ENCODE peak calls at places on chromosomes 3 and 15, in five cellular contexts. W is NB4; C is hippocampal formation; M is CD8-positive, alpha-beta T cell; O is activated CD8-positive, alpha-beta memory T cell treated with anti-CD3 and anti-CD28 coated beads for 24 hours. I is an unnamed sample.

GRCh38 chr3:140420621-140421357 is 257.1 kb upstream of the TRIM42 start:
- DNase-seq in M (no peak), C (no peak), W (no peak), O (no peak), I (no peak)

GRCh38 chr3:170585937-170586310 is at the start of gene SLC7A14:
- DNase-seq in C (no peak), M (no peak), O (no peak), W (no peak), I (no peak)

GRCh38 chr3:89867286-89867685 is 759.9 kb downstream of the EPHA3 start:
- DNase-seq in M (no peak), O (no peak), W (no peak), C (no peak), I (no peak)

GRCh38 chr3:129690406-129690805 is 83.9 kb upstream of the PLXND1 start:
- DNase-seq in W (peak; percentile 78), O (no peak), C (peak; percentile 90), M (no peak), I (peak; percentile 30)

GRCh38 chr3:160226026-160226739 is 961 bp downstream of the C3orf80 start:
- DNase-seq in C (no peak), M (no peak), W (peak; percentile 6), O (peak; percentile 59), I (no peak)

GRCh38 chr3:119743921-119744320 is 38.0 kb upstream of the NR1I2 start:
- DNase-seq in O (no peak), C (no peak), M (no peak), W (no peak), I (no peak)

GRCh38 chr3:58746758-58747157 is 80.2 kb upstream of the FAM3D start:
- DNase-seq in M (no peak), O (no peak), C (no peak), W (no peak), I (no peak)

GRCh38 chr3:185089343-185089742 is 63.5 kb downstream of the C3orf70 start:
- DNase-seq in C (no peak), M (no peak), O (no peak), W (no peak), I (no peak)

GRCh38 chr15:96327155-96327741 is 3.3 kb upstream of the NR2F2 start:
- DNase-seq in C (peak; percentile 46), M (no peak), W (peak; percentile 92), O (no peak), I (no peak)

GRCh38 chr3:176978441-176978840 is 218.8 kb downstream of the TBL1XR1 start:
- DNase-seq in M (no peak), O (no peak), C (no peak), W (no peak), I (no peak)

GRCh38 chr15:20341901-20342605 is 199.5 kb downstream of the GOLGA6L6 start:
- DNase-seq in C (no peak), M (peak; percentile 57), O (peak; percentile 70), W (no peak), I (no peak)

GRCh38 chr3:98561727-98562521 is 30.1 kb downstream of the GPR15 start:
- DNase-seq in O (peak; percentile 71), C (no peak), M (no peak), W (peak; percentile 12), I (no peak)

GRCh38 chr3:39052613-39053012 is 797 bp downstream of the WDR48 start:
- DNase-seq in W (no peak), C (no peak), O (no peak), M (no peak), I (no peak)

GRCh38 chr3:112718967-112719366 is 78.0 kb upstream of the CCDC80 start:
- DNase-seq in W (no peak), C (no peak), O (no peak), M (no peak), I (no peak)

GRCh38 chr3:44576661-44577060 is 8.1 kb upstream of the ZNF660 start:
- DNase-seq in M (no peak), W (no peak), C (no peak), O (no peak), I (no peak)

GRCh38 chr15:22980189-22981136 is at the start of gene CYFIP1:
- DNase-seq in W (peak; percentile 73), C (peak; percentile 33), O (peak; percentile 66), M (no peak), I (no peak)

GRCh38 chr15:90095521-90095959 is 6.7 kb downstream of the IDH2 start:
- DNase-seq in W (peak; percentile 1), C (no peak), M (no peak), O (no peak), I (no peak)

GRCh38 chr3:132659000-132659369 is 624 bp downstream of the ACAD11 start:
- DNase-seq in C (no peak), M (no peak), O (no peak), W (peak; percentile 9), I (no peak)

GRCh38 chr3:27544372-27544865 is 60.2 kb upstream of the SLC4A7 start:
- DNase-seq in O (no peak), M (no peak), C (no peak), W (peak; percentile 12), I (no peak)

GRCh38 chr3:71680588-71680987 is 44.6 kb downstream of the EIF4E3 start:
- DNase-seq in C (no peak), M (no peak), W (peak; percentile 38), O (no peak), I (no peak)

GRCh38 chr3:33115024-33115768 is 1.4 kb downstream of the CRTAP start:
- DNase-seq in C (peak; percentile 73), M (no peak), W (peak; percentile 90), O (no peak), I (no peak)

GRCh38 chr3:100403956-100404548 is 2.7 kb downstream of the LNP1 start:
- DNase-seq in W (no peak), O (no peak), C (no peak), M (no peak), I (no peak)

GRCh38 chr3:111730143-111730542 is 128.9 kb upstream of the PHLDB2 start:
- DNase-seq in C (no peak), O (no peak), W (no peak), M (no peak), I (no peak)

GRCh38 chr3:175153595-175153994 is 294.5 kb downstream of the NAALADL2 start:
- DNase-seq in W (no peak), C (no peak), M (no peak), O (no peak), I (no peak)

GRCh38 chr3:136277634-136278033 is 27.5 kb downstream of the PCCB start:
- DNase-seq in O (no peak), W (no peak), M (no peak), C (no peak), I (no peak)

GRCh38 chr3:46664188-46664970 is 29.1 kb downstream of the ALS2CL start:
- DNase-seq in C (no peak), M (no peak), W (no peak), O (no peak), I (no peak)

GRCh38 chr3:12471228-12471627 is 13.1 kb upstream of the TSEN2 start:
- DNase-seq in M (no peak), W (peak; percentile 50), C (no peak), O (no peak), I (no peak)

GRCh38 chr15:73870700-73871408 is 2.5 kb upstream of the TBC1D21 start:
- DNase-seq in O (no peak), M (no peak), W (no peak), C (no peak), I (no peak)

GRCh38 chr3:45261333-45262110 is 35.4 kb upstream of the TMEM158 start:
- DNase-seq in O (no peak), M (no peak), W (peak; percentile 9), C (no peak), I (no peak)

GRCh38 chr3:73893089-73893488 is 268.3 kb upstream of the PDZRN3 start:
- DNase-seq in O (no peak), W (no peak), M (no peak), C (no peak), I (no peak)